ENCODE peak calls at places on chromosome 9, in four cellular contexts. Q is HAP-1; G is stimulated activated CD4-positive, alpha-beta T cell treated with anti-CD3 and anti-CD28 coated beads, Interleukin-15, amount 100 ng/mL, for 24 hours; D is Right ventricle myocardium superior. O is an unnamed sample.

GRCh38 chr9:81661339-81661738 is 28.0 kb downstream of the TLE1 start:
- DNase-seq in Q (no peak), G (no peak), D (no peak), O (no peak)

GRCh38 chr9:81851340-81851739 is 76.9 kb upstream of the SPATA31D4 start:
- DNase-seq in Q (no peak), G (no peak), D (no peak), O (no peak)

GRCh38 chr9:98765276-98765675 is 31.1 kb downstream of the ANKS6 start:
- DNase-seq in Q (no peak), G (no peak), D (no peak), O (no peak)

GRCh38 chr9:135611875-135612209 is 27.5 kb downstream of the GLT6D1 start:
- DNase-seq in Q (no peak), G (no peak), D (no peak), O (no peak)

GRCh38 chr9:124098141-124098905 is 86.8 kb downstream of the LHX2 start:
- DNase-seq in Q (no peak), G (no peak), D (no peak), O (no peak)

GRCh38 chr9:93656426-93657222 is 80.2 kb downstream of the PHF2 start:
- DNase-seq in Q (no peak), G (no peak), D (peak; percentile 24), O (no peak)

GRCh38 chr9:111559000-111559610 is 34.1 kb downstream of the ZNF483 start:
- DNase-seq in Q (no peak), G (no peak), D (no peak), O (no peak)

GRCh38 chr9:81874926-81875325 is 53.3 kb upstream of the SPATA31D4 start:
- DNase-seq in Q (no peak), G (no peak), D (no peak), O (no peak)

GRCh38 chr9:23825700-23826099 is 340 bp downstream of the ELAVL2 start:
- DNase-seq in Q (no peak), G (no peak), D (no peak), O (no peak)

GRCh38 chr9:19788614-19789271 is at the start of gene SLC24A2:
- DNase-seq in Q (no peak), G (no peak), D (no peak), O (no peak)

GRCh38 chr9:125506045-125506444 is 201.0 kb downstream of the MAPKAP1 start:
- DNase-seq in Q (no peak), G (no peak), D (peak; percentile 53), O (no peak)

GRCh38 chr9:117416856-117417255 is 2.0 kb upstream of the ASTN2 start:
- DNase-seq in Q (no peak), G (no peak), D (no peak), O (no peak)

GRCh38 chr9:90547896-90548295 is 94.7 kb downstream of the DIRAS2 start:
- DNase-seq in Q (no peak), G (no peak), D (no peak), O (no peak)

GRCh38 chr9:87657190-87657589 is 68.7 kb upstream of the CTSL start:
- DNase-seq in Q (no peak), G (no peak), D (no peak), O (no peak)

GRCh38 chr9:14348241-14349140 is 34.5 kb upstream of the NFIB start:
- DNase-seq in Q (no peak), G (no peak), D (peak; percentile 59), O (no peak)

GRCh38 chr9:88236531-88237453 is 98.5 kb upstream of the SPATA31C2 start:
- DNase-seq in Q (no peak), G (no peak), D (peak; percentile 78), O (no peak)

GRCh38 chr9:97501972-97502221 is 431 bp downstream of the TMOD1 start:
- DNase-seq in Q (no peak), G (no peak), D (no peak), O (no peak)

GRCh38 chr9:8717146-8717545 is 917.6 kb upstream of the DMAC1 start:
- DNase-seq in Q (no peak), G (no peak), D (no peak), O (no peak)

GRCh38 chr9:72596451-72597180 is 75.2 kb downstream of the TMC1 start:
- DNase-seq in Q (no peak), G (no peak), D (no peak), O (no peak)

O was measured in T-helper 17 cell.